ENCODE peak calls at places on chromosomes 5 and 9, in four cellular contexts. One of them, this sample, is unnamed.

GRCh38 chr9:94672811-94673487 is 33.6 kb upstream of the FBP1 start:
- DNase-seq in stimulated activated CD8-positive, alpha-beta memory T cell treated with anti-CD3 and anti-CD28 coated beads, Interleukin-4, amount 100 ng/mL, for 4 hours: no peak
- DNase-seq in NCI-H1694 treated with DMSO at 0.1 percent for 48 hours: no peak
- DNase-seq in pons: no peak
- DNase-seq in this sample: no peak

GRCh38 chr9:121992571-121993212 is 100.4 kb downstream of the TTLL11 start:
- DNase-seq in stimulated activated CD8-positive, alpha-beta memory T cell treated with anti-CD3 and anti-CD28 coated beads, Interleukin-4, amount 100 ng/mL, for 4 hours: no peak
- DNase-seq in NCI-H1694 treated with DMSO at 0.1 percent for 48 hours: peak; percentile 78
- DNase-seq in pons: peak; percentile 91
- DNase-seq in this sample: peak; percentile 95

GRCh38 chr5:31854181-31854624 is 215.3 kb downstream of the PDZD2 start:
- DNase-seq in stimulated activated CD8-positive, alpha-beta memory T cell treated with anti-CD3 and anti-CD28 coated beads, Interleukin-4, amount 100 ng/mL, for 4 hours: no peak
- DNase-seq in NCI-H1694 treated with DMSO at 0.1 percent for 48 hours: no peak
- DNase-seq in pons: peak; percentile 31
- DNase-seq in this sample: peak; percentile 11

GRCh38 chr5:7762267-7762666 is 88.7 kb downstream of the CFAP90 start:
- DNase-seq in stimulated activated CD8-positive, alpha-beta memory T cell treated with anti-CD3 and anti-CD28 coated beads, Interleukin-4, amount 100 ng/mL, for 4 hours: no peak
- DNase-seq in NCI-H1694 treated with DMSO at 0.1 percent for 48 hours: no peak
- DNase-seq in pons: no peak
- DNase-seq in this sample: no peak

GRCh38 chr5:65127181-65127901 is 354.4 kb downstream of the ADAMTS6 start:
- DNase-seq in stimulated activated CD8-positive, alpha-beta memory T cell treated with anti-CD3 and anti-CD28 coated beads, Interleukin-4, amount 100 ng/mL, for 4 hours: no peak
- DNase-seq in NCI-H1694 treated with DMSO at 0.1 percent for 48 hours: no peak
- DNase-seq in pons: no peak
- DNase-seq in this sample: peak; percentile 44

GRCh38 chr5:10246761-10247160 is 2.9 kb downstream of the ATPSCKMT start:
- DNase-seq in stimulated activated CD8-positive, alpha-beta memory T cell treated with anti-CD3 and anti-CD28 coated beads, Interleukin-4, amount 100 ng/mL, for 4 hours: no peak
- DNase-seq in NCI-H1694 treated with DMSO at 0.1 percent for 48 hours: no peak
- DNase-seq in pons: no peak
- DNase-seq in this sample: peak; percentile 91

GRCh38 chr5:132474881-132475511 is 15.6 kb downstream of the IRF1 start:
- DNase-seq in stimulated activated CD8-positive, alpha-beta memory T cell treated with anti-CD3 and anti-CD28 coated beads, Interleukin-4, amount 100 ng/mL, for 4 hours: no peak
- DNase-seq in NCI-H1694 treated with DMSO at 0.1 percent for 48 hours: no peak
- DNase-seq in pons: no peak
- DNase-seq in this sample: no peak

GRCh38 chr5:153490124-153491085 is at the start of gene GRIA1:
- DNase-seq in stimulated activated CD8-positive, alpha-beta memory T cell treated with anti-CD3 and anti-CD28 coated beads, Interleukin-4, amount 100 ng/mL, for 4 hours: no peak
- DNase-seq in NCI-H1694 treated with DMSO at 0.1 percent for 48 hours: peak; percentile 47
- DNase-seq in pons: no peak
- DNase-seq in this sample: peak; percentile 19

GRCh38 chr5:95219411-95219810 is 65.5 kb downstream of the MCTP1 start:
- DNase-seq in stimulated activated CD8-positive, alpha-beta memory T cell treated with anti-CD3 and anti-CD28 coated beads, Interleukin-4, amount 100 ng/mL, for 4 hours: no peak
- DNase-seq in NCI-H1694 treated with DMSO at 0.1 percent for 48 hours: no peak
- DNase-seq in pons: no peak
- DNase-seq in this sample: no peak

GRCh38 chr5:126938461-126938860 is 91.9 kb downstream of the MARCHF3 start:
- DNase-seq in stimulated activated CD8-positive, alpha-beta memory T cell treated with anti-CD3 and anti-CD28 coated beads, Interleukin-4, amount 100 ng/mL, for 4 hours: no peak
- DNase-seq in NCI-H1694 treated with DMSO at 0.1 percent for 48 hours: no peak
- DNase-seq in pons: no peak
- DNase-seq in this sample: no peak

GRCh38 chr5:115379622-115380344 is 83.3 kb upstream of the CCDC112 start:
- DNase-seq in stimulated activated CD8-positive, alpha-beta memory T cell treated with anti-CD3 and anti-CD28 coated beads, Interleukin-4, amount 100 ng/mL, for 4 hours: no peak
- DNase-seq in NCI-H1694 treated with DMSO at 0.1 percent for 48 hours: no peak
- DNase-seq in pons: no peak
- DNase-seq in this sample: no peak

GRCh38 chr5:153782589-153783238 is 256.0 kb downstream of the FAM114A2 start:
- DNase-seq in stimulated activated CD8-positive, alpha-beta memory T cell treated with anti-CD3 and anti-CD28 coated beads, Interleukin-4, amount 100 ng/mL, for 4 hours: no peak
- DNase-seq in NCI-H1694 treated with DMSO at 0.1 percent for 48 hours: no peak
- DNase-seq in pons: no peak
- DNase-seq in this sample: no peak

GRCh38 chr5:140690376-140690932 is 716 bp downstream of the HARS1 start:
- DNase-seq in stimulated activated CD8-positive, alpha-beta memory T cell treated with anti-CD3 and anti-CD28 coated beads, Interleukin-4, amount 100 ng/mL, for 4 hours: no peak
- DNase-seq in NCI-H1694 treated with DMSO at 0.1 percent for 48 hours: no peak
- DNase-seq in pons: no peak
- DNase-seq in this sample: no peak

GRCh38 chr9:70563437-70564204 is 149.2 kb upstream of the KLF9 start:
- DNase-seq in stimulated activated CD8-positive, alpha-beta memory T cell treated with anti-CD3 and anti-CD28 coated beads, Interleukin-4, amount 100 ng/mL, for 4 hours: no peak
- DNase-seq in NCI-H1694 treated with DMSO at 0.1 percent for 48 hours: no peak
- DNase-seq in pons: peak; percentile 79
- DNase-seq in this sample: no peak

GRCh38 chr9:70590264-70590646 is 175.8 kb upstream of the KLF9 start:
- DNase-seq in stimulated activated CD8-positive, alpha-beta memory T cell treated with anti-CD3 and anti-CD28 coated beads, Interleukin-4, amount 100 ng/mL, for 4 hours: no peak
- DNase-seq in NCI-H1694 treated with DMSO at 0.1 percent for 48 hours: no peak
- DNase-seq in pons: no peak
- DNase-seq in this sample: no peak

GRCh38 chr5:5313081-5313736 is 109.3 kb upstream of the ICE1 start:
- DNase-seq in stimulated activated CD8-positive, alpha-beta memory T cell treated with anti-CD3 and anti-CD28 coated beads, Interleukin-4, amount 100 ng/mL, for 4 hours: no peak
- DNase-seq in NCI-H1694 treated with DMSO at 0.1 percent for 48 hours: no peak
- DNase-seq in pons: no peak
- DNase-seq in this sample: no peak

GRCh38 chr9:125529589-125530515 is 177.2 kb downstream of the MAPKAP1 start:
- DNase-seq in stimulated activated CD8-positive, alpha-beta memory T cell treated with anti-CD3 and anti-CD28 coated beads, Interleukin-4, amount 100 ng/mL, for 4 hours: no peak
- DNase-seq in NCI-H1694 treated with DMSO at 0.1 percent for 48 hours: no peak
- DNase-seq in pons: no peak
- DNase-seq in this sample: no peak

GRCh38 chr9:110555551-110555950 is 24.0 kb downstream of the SVEP1 start:
- DNase-seq in stimulated activated CD8-positive, alpha-beta memory T cell treated with anti-CD3 and anti-CD28 coated beads, Interleukin-4, amount 100 ng/mL, for 4 hours: no peak
- DNase-seq in NCI-H1694 treated with DMSO at 0.1 percent for 48 hours: no peak
- DNase-seq in pons: no peak
- DNase-seq in this sample: no peak

GRCh38 chr9:127021664-127022337 is 100.6 kb downstream of the ANGPTL2 start:
- DNase-seq in stimulated activated CD8-positive, alpha-beta memory T cell treated with anti-CD3 and anti-CD28 coated beads, Interleukin-4, amount 100 ng/mL, for 4 hours: no peak
- DNase-seq in NCI-H1694 treated with DMSO at 0.1 percent for 48 hours: peak; percentile 90
- DNase-seq in pons: peak; percentile 96
- DNase-seq in this sample: peak; percentile 92

GRCh38 chr5:82815871-82816270 is 261.3 kb downstream of the TMEM167A start:
- DNase-seq in stimulated activated CD8-positive, alpha-beta memory T cell treated with anti-CD3 and anti-CD28 coated beads, Interleukin-4, amount 100 ng/mL, for 4 hours: no peak
- DNase-seq in NCI-H1694 treated with DMSO at 0.1 percent for 48 hours: no peak
- DNase-seq in pons: no peak
- DNase-seq in this sample: no peak

GRCh38 chr5:150286820-150287219 is 2.8 kb downstream of the CAMK2A start:
- DNase-seq in stimulated activated CD8-positive, alpha-beta memory T cell treated with anti-CD3 and anti-CD28 coated beads, Interleukin-4, amount 100 ng/mL, for 4 hours: no peak
- DNase-seq in NCI-H1694 treated with DMSO at 0.1 percent for 48 hours: no peak
- DNase-seq in pons: no peak
- DNase-seq in this sample: no peak

GRCh38 chr5:140603739-140604138 is 29.2 kb downstream of the CD14 start:
- DNase-seq in stimulated activated CD8-positive, alpha-beta memory T cell treated with anti-CD3 and anti-CD28 coated beads, Interleukin-4, amount 100 ng/mL, for 4 hours: no peak
- DNase-seq in NCI-H1694 treated with DMSO at 0.1 percent for 48 hours: no peak
- DNase-seq in pons: no peak
- DNase-seq in this sample: no peak

GRCh38 chr5:136079195-136079985 is 50.6 kb downstream of the TGFBI start:
- DNase-seq in stimulated activated CD8-positive, alpha-beta memory T cell treated with anti-CD3 and anti-CD28 coated beads, Interleukin-4, amount 100 ng/mL, for 4 hours: no peak
- DNase-seq in NCI-H1694 treated with DMSO at 0.1 percent for 48 hours: no peak
- DNase-seq in pons: no peak
- DNase-seq in this sample: no peak

GRCh38 chr5:33939863-33940262 is 3.7 kb downstream of the RXFP3 start:
- DNase-seq in stimulated activated CD8-positive, alpha-beta memory T cell treated with anti-CD3 and anti-CD28 coated beads, Interleukin-4, amount 100 ng/mL, for 4 hours: no peak
- DNase-seq in NCI-H1694 treated with DMSO at 0.1 percent for 48 hours: no peak
- DNase-seq in pons: no peak
- DNase-seq in this sample: no peak

GRCh38 chr9:77848428-77848827 is 183.2 kb downstream of the GNAQ start:
- DNase-seq in stimulated activated CD8-positive, alpha-beta memory T cell treated with anti-CD3 and anti-CD28 coated beads, Interleukin-4, amount 100 ng/mL, for 4 hours: no peak
- DNase-seq in NCI-H1694 treated with DMSO at 0.1 percent for 48 hours: no peak
- DNase-seq in pons: peak; percentile 88
- DNase-seq in this sample: peak; percentile 82

GRCh38 chr9:15132107-15132506 is 174.9 kb downstream of the TTC39B start:
- DNase-seq in stimulated activated CD8-positive, alpha-beta memory T cell treated with anti-CD3 and anti-CD28 coated beads, Interleukin-4, amount 100 ng/mL, for 4 hours: no peak
- DNase-seq in NCI-H1694 treated with DMSO at 0.1 percent for 48 hours: no peak
- DNase-seq in pons: no peak
- DNase-seq in this sample: no peak

GRCh38 chr9:84697494-84698114 is 28.1 kb downstream of the NTRK2 start:
- DNase-seq in stimulated activated CD8-positive, alpha-beta memory T cell treated with anti-CD3 and anti-CD28 coated beads, Interleukin-4, amount 100 ng/mL, for 4 hours: no peak
- DNase-seq in NCI-H1694 treated with DMSO at 0.1 percent for 48 hours: no peak
- DNase-seq in pons: no peak
- DNase-seq in this sample: no peak

GRCh38 chr5:117880932-117881331 is 1107.4 kb downstream of the DTWD2 start:
- DNase-seq in stimulated activated CD8-positive, alpha-beta memory T cell treated with anti-CD3 and anti-CD28 coated beads, Interleukin-4, amount 100 ng/mL, for 4 hours: no peak
- DNase-seq in NCI-H1694 treated with DMSO at 0.1 percent for 48 hours: no peak
- DNase-seq in pons: no peak
- DNase-seq in this sample: no peak

GRCh38 chr9:108837530-108837929 is 18.3 kb downstream of the ACTL7B start:
- DNase-seq in stimulated activated CD8-positive, alpha-beta memory T cell treated with anti-CD3 and anti-CD28 coated beads, Interleukin-4, amount 100 ng/mL, for 4 hours: no peak
- DNase-seq in NCI-H1694 treated with DMSO at 0.1 percent for 48 hours: no peak
- DNase-seq in pons: no peak
- DNase-seq in this sample: no peak

GRCh38 chr5:142698447-142698846 is 12.6 kb upstream of the FGF1 start:
- DNase-seq in stimulated activated CD8-positive, alpha-beta memory T cell treated with anti-CD3 and anti-CD28 coated beads, Interleukin-4, amount 100 ng/mL, for 4 hours: no peak
- DNase-seq in NCI-H1694 treated with DMSO at 0.1 percent for 48 hours: no peak
- DNase-seq in pons: no peak
- DNase-seq in this sample: peak; percentile 19